ENCODE peak calls at places on chromosomes 1 and 21, in eight cellular contexts. I is right atrium auricular region, S is heart left ventricle, Z is fibroblast of mammary gland, B is prostate gland, D is epithelial cell of esophagus, J is OCI-LY7, L is fibroblast of pulmonary artery. X is an unnamed sample.
A peak's percentile ranks its signal among the peaks of the same experiment; 100 is the strongest.

GRCh38 chr1:29525941-29526340 is 289.6 kb downstream of the PTPRU start:
- DNase-seq in D (no peak), L (no peak), Z (no peak), B (no peak), S (no peak), I (no peak), J (no peak), X (no peak)

GRCh38 chr1:88061106-88061829 is 622.8 kb upstream of the PKN2 start:
- DNase-seq in L (peak; percentile 80), D (peak; percentile 98), S (no peak), I (no peak), Z (peak; percentile 75), B (peak; percentile 70), J (peak; percentile 19), X (no peak)

GRCh38 chr1:66503841-66504470 is 30.0 kb upstream of the SGIP1 start:
- DNase-seq in S (no peak), B (peak; percentile 29), D (peak; percentile 74), I (no peak), L (peak; percentile 88), J (peak; percentile 52), Z (peak; percentile 79), X (no peak)

GRCh38 chr1:247407180-247407616 is 8.8 kb upstream of the NLRP3 start:
- DNase-seq in D (no peak), I (peak; percentile 76), J (no peak), L (no peak), S (peak; percentile 72), Z (no peak), B (no peak), X (no peak)

GRCh38 chr1:21344098-21344749 is 54.0 kb upstream of the ECE1 start:
- DNase-seq in L (no peak), Z (no peak), D (no peak), J (no peak), S (no peak), I (no peak), B (no peak), X (no peak)

GRCh38 chr1:115832651-115833050 is 8.3 kb downstream of the NHLH2 start:
- DNase-seq in L (no peak), I (no peak), Z (no peak), J (no peak), S (no peak), B (no peak), D (no peak), X (no peak)

GRCh38 chr1:203272633-203273205 is 32.6 kb upstream of the BTG2 start:
- DNase-seq in S (no peak), J (peak; percentile 4), Z (no peak), B (no peak), L (no peak), I (no peak), D (no peak), X (no peak)

GRCh38 chr1:41613646-41614592 is 129.4 kb upstream of the EDN2 start:
- DNase-seq in B (no peak), I (no peak), S (no peak), L (peak; percentile 83), J (no peak), D (peak; percentile 90), Z (peak; percentile 75), X (no peak)

GRCh38 chr1:14980801-14981200 is 172.7 kb upstream of the TMEM51 start:
- DNase-seq in Z (peak; percentile 69), B (no peak), S (no peak), L (no peak), D (no peak), J (no peak), I (no peak), X (no peak)

GRCh38 chr1:51517361-51518032 is 1.6 kb downstream of the EPS15 start:
- DNase-seq in D (peak; percentile 8), Z (no peak), S (no peak), L (peak; percentile 33), J (peak; percentile 25), B (peak; percentile 23), I (no peak), X (no peak)

GRCh38 chr21:43933146-43933673 is 68.2 kb downstream of the AGPAT3 start:
- DNase-seq in B (no peak), J (no peak), Z (no peak), S (no peak), D (no peak), I (no peak), L (no peak), X (no peak)

GRCh38 chr1:94063379-94063778 is 57.6 kb downstream of the ABCA4 start:
- DNase-seq in J (no peak), Z (peak; percentile 72), I (no peak), S (no peak), L (peak; percentile 84), D (peak; percentile 42), B (no peak), X (no peak)

GRCh38 chr1:245856944-245857531 is 650.0 kb downstream of the SMYD3 start:
- DNase-seq in Z (peak; percentile 84), I (no peak), S (no peak), B (no peak), L (peak; percentile 88), D (peak; percentile 77), J (no peak), X (peak; percentile 56)

GRCh38 chr21:45618287-45618686 is 25.2 kb upstream of the PCBP3 start:
- DNase-seq in D (no peak), I (no peak), S (no peak), L (peak; percentile 74), B (no peak), Z (peak; percentile 50), J (no peak), X (no peak)

GRCh38 chr1:193727850-193728249 is 541.4 kb upstream of the B3GALT2 start:
- DNase-seq in I (no peak), J (no peak), L (no peak), D (no peak), S (no peak), B (no peak), Z (no peak), X (no peak)
- H3K4me3 ChIP-seq in I (no peak overlapping the region), J (no peak overlapping the region), L (no peak overlapping the region), D (no peak overlapping the region), S (no peak overlapping the region), B (no peak overlapping the region), Z (no peak overlapping the region), X (no peak overlapping the region)

GRCh38 chr1:26472330-26472900 is at the start of gene HMGN2:
- DNase-seq in I (peak; percentile 90), B (peak; percentile 91), S (peak; percentile 92), L (peak; percentile 85), J (peak; percentile 96), Z (peak; percentile 80), D (peak; percentile 77), X (peak; percentile 42)

GRCh38 chr1:26474824-26475223 is 2.6 kb downstream of the HMGN2 start:
- DNase-seq in Z (no peak), S (no peak), B (no peak), L (no peak), J (no peak), I (no peak), D (no peak), X (no peak)

GRCh38 chr1:26471498-26472329 is 526 bp upstream of the HMGN2 start:
- DNase-seq in S (peak; percentile 86), D (peak; percentile 59), L (peak; percentile 74), J (no peak), B (peak; percentile 42), I (peak; percentile 77), Z (peak; percentile 62), X (no peak)

GRCh38 chr1:26471201-26471497 is 1.1 kb upstream of the HMGN2 start:
- DNase-seq in I (no peak), B (no peak), L (no peak), S (no peak), J (peak; percentile 56), D (no peak), Z (no peak), X (no peak)

DNA sequence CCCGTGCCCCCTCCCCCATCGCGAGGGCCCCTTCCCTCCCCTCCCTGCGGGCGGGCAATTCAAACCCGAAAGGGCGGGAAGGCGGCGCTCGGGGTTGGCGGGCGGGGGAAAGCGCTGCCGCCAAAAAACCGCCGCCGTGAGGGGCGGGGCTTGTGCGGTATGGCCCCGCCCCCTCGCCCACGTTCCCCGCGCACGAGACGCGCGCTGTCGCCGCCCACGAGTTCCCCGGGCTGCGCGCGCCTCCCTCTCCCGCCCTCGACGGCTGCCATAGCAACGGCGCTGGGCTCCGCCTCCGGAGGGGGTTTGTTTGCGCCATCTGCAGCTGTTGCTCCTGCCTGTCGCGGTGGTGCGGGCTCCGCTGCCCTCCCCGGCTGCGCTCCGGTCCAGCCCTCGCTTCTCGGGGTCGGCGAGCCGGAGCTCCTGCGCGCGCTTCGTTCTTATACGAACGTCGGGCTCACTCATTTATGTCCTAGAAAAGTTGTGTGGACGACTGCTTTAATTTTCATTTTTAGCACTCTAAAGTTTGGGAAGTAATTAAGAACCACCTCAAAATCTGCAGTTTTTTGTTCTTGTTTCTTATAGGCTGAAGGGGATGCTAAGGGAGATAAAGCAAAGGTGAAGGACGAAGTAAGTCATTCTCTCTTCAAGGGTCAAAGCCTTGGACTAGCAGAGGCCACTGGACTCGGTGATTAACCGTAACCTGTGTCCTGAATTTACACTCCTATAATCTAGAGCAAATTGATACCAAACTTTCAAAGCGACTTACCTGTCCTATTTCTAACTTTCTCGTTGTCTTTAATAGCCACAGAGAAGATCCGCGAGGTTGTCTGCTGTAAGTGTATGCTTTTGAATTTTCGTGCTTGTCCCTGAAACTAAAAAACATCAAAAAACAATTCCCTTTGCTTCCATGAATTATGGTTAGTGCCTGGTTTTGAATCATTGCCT is 933 bp downstream of the HMGN2 start:
- DNase-seq in D (peak; percentile 93), S (peak; percentile 99), B (peak; percentile 94), L (peak; percentile 96), J (peak; percentile 96), I (peak; percentile 96), Z (peak; percentile 89), X (peak; percentile 57)
- TF ChIP-seq CTCF in D (no peak), S (no peak), B (no peak), L (no peak), J (no peak), I (no peak), Z (no peak), X (no peak)

GRCh38 chr1:160346953-160347352 is 3.8 kb downstream of the NCSTN start:
- DNase-seq in D (no peak), S (no peak), B (no peak), Z (no peak), I (no peak), J (peak; percentile 50), L (no peak), X (no peak)
- H3K4me3 ChIP-seq in D (no peak overlapping the region), S (no peak overlapping the region), B (no peak overlapping the region), Z (no peak overlapping the region), I (no peak overlapping the region), J (no peak overlapping the region), L (no peak overlapping the region), X (no peak overlapping the region)

GRCh38 chr21:32424674-32425073 is 12.2 kb downstream of the EVA1C start:
- DNase-seq in I (no peak), D (no peak), L (no peak), S (no peak), B (no peak), J (no peak), Z (peak; percentile 83), X (no peak)

GRCh38 chr21:32423846-32424535 is 11.5 kb downstream of the EVA1C start:
- DNase-seq in S (no peak), I (no peak), L (no peak), D (no peak), J (no peak), B (no peak), Z (no peak), X (no peak)

GRCh38 chr21:32426066-32426465 is 13.6 kb downstream of the EVA1C start:
- DNase-seq in S (no peak), I (no peak), D (peak; percentile 80), Z (no peak), B (peak; percentile 24), L (no peak), J (no peak), X (no peak)

GRCh38 chr21:32426592-32427051 is 14.1 kb downstream of the EVA1C start:
- DNase-seq in I (no peak), B (no peak), S (no peak), Z (no peak), L (peak; percentile 80), J (no peak), D (peak; percentile 36), X (no peak)

GRCh38 chr21:32425628-32426027 is 13.1 kb downstream of the EVA1C start:
- DNase-seq in D (no peak), J (no peak), S (no peak), I (no peak), L (no peak), Z (no peak), B (no peak), X (no peak)
- TF ChIP-seq CTCF in D (peak; percentile 21), J (peak; percentile 23), S (no peak), I (no peak), L (no peak), Z (no peak), B (no peak), X (no peak)